ENCODE peak calls at places on chromosomes 1 and 21, in four cellular contexts. One of them, this sample, is unnamed.

GRCh38 chr1:39115271-39116110 is 89.0 kb upstream of the MACF1 start:
- DNase-seq in breast epithelium: no peak
- DNase-seq in stomach: no peak
- DNase-seq in vagina: no peak
- DNase-seq in this sample: no peak

GRCh38 chr1:55288245-55288644 is 73.1 kb upstream of the USP24 start:
- DNase-seq in vagina: no peak
- DNase-seq in stomach: no peak
- DNase-seq in breast epithelium: no peak
- DNase-seq in this sample: peak

GRCh38 chr21:32114434-32115063 is 164.3 kb downstream of the MIS18A start:
- DNase-seq in vagina: no peak
- DNase-seq in breast epithelium: no peak
- DNase-seq in stomach: no peak
- DNase-seq in this sample: no peak

GRCh38 chr1:50915621-50916020 is 44.4 kb downstream of the FAF1 start:
- DNase-seq in vagina: no peak
- DNase-seq in stomach: no peak
- DNase-seq in breast epithelium: no peak
- DNase-seq in this sample: no peak

GRCh38 chr1:63863137-63863536 is 89.3 kb downstream of the ROR1 start:
- DNase-seq in breast epithelium: no peak
- DNase-seq in vagina: no peak
- DNase-seq in stomach: no peak
- DNase-seq in this sample: no peak

GRCh38 chr1:22207605-22208264 is 64.8 kb upstream of the WNT4 start:
- DNase-seq in breast epithelium: no peak
- DNase-seq in stomach: no peak
- DNase-seq in vagina: no peak
- DNase-seq in this sample: no peak

GRCh38 chr1:177256153-177256814 is 85.5 kb downstream of the BRINP2 start:
- DNase-seq in stomach: peak
- DNase-seq in breast epithelium: peak
- DNase-seq in vagina: no peak
- DNase-seq in this sample: peak

GRCh38 chr1:109502368-109502851 is 7.1 kb downstream of the AMIGO1 start:
- DNase-seq in vagina: no peak
- DNase-seq in stomach: no peak
- DNase-seq in breast epithelium: no peak
- DNase-seq in this sample: no peak

GRCh38 chr1:30661311-30661710 is 62.1 kb downstream of the MATN1 start:
- DNase-seq in stomach: no peak
- DNase-seq in vagina: no peak
- DNase-seq in breast epithelium: no peak
- DNase-seq in this sample: no peak

GRCh38 chr1:150507912-150508864 is at the start of gene ECM1:
- DNase-seq in stomach: peak
- DNase-seq in vagina: no peak
- DNase-seq in breast epithelium: no peak
- DNase-seq in this sample: no peak

GRCh38 chr1:228277491-228278431 is 69.9 kb downstream of the OBSCN start:
- DNase-seq in stomach: no peak
- DNase-seq in vagina: no peak
- DNase-seq in breast epithelium: no peak
- DNase-seq in this sample: no peak

GRCh38 chr1:34645109-34645688 is 109.6 kb upstream of the GJB5 start:
- DNase-seq in vagina: no peak
- DNase-seq in stomach: no peak
- DNase-seq in breast epithelium: no peak
- DNase-seq in this sample: no peak

GRCh38 chr1:147534386-147534785 is 6.9 kb upstream of the BCL9 start:
- DNase-seq in stomach: no peak
- DNase-seq in breast epithelium: no peak
- DNase-seq in vagina: no peak
- DNase-seq in this sample: no peak

GRCh38 chr1:34885405-34886247 is 26.1 kb upstream of the SMIM12 start:
- DNase-seq in vagina: no peak
- DNase-seq in breast epithelium: no peak
- DNase-seq in stomach: peak
- DNase-seq in this sample: no peak

GRCh38 chr1:51648180-51649109 is 31.6 kb downstream of the OSBPL9 start:
- DNase-seq in stomach: no peak
- DNase-seq in vagina: no peak
- DNase-seq in breast epithelium: no peak
- DNase-seq in this sample: no peak

GRCh38 chr1:46575778-46576177 is 24.3 kb upstream of the KNCN start:
- DNase-seq in vagina: no peak
- DNase-seq in breast epithelium: no peak
- DNase-seq in stomach: no peak
- DNase-seq in this sample: no peak

GRCh38 chr1:85708826-85709222 is 591 bp upstream of the ZNHIT6 start:
- DNase-seq in breast epithelium: no peak
- DNase-seq in stomach: no peak
- DNase-seq in vagina: no peak
- DNase-seq in this sample: no peak

GRCh38 chr1:7616076-7616833 is 154.8 kb upstream of the VAMP3 start:
- DNase-seq in vagina: no peak
- DNase-seq in breast epithelium: no peak
- DNase-seq in stomach: peak
- DNase-seq in this sample: no peak

GRCh38 chr1:51989582-51990477 is 670 bp downstream of the RAB3B start:
- DNase-seq in breast epithelium: no peak
- DNase-seq in vagina: no peak
- DNase-seq in stomach: no peak
- DNase-seq in this sample: no peak

GRCh38 chr21:31509108-31510017 is 150.1 kb upstream of the SOD1 start:
- DNase-seq in vagina: no peak
- DNase-seq in stomach: no peak
- DNase-seq in breast epithelium: no peak
- DNase-seq in this sample: peak

GRCh38 chr1:45297604-45298356 is 28.9 kb upstream of the HPDL start:
- DNase-seq in breast epithelium: no peak
- DNase-seq in vagina: no peak
- DNase-seq in stomach: no peak
- DNase-seq in this sample: no peak

GRCh38 chr21:31151682-31152081 is 113.4 kb upstream of the KRTAP19-8 start:
- DNase-seq in stomach: no peak
- DNase-seq in vagina: no peak
- DNase-seq in breast epithelium: no peak
- DNase-seq in this sample: no peak

GRCh38 chr1:1264868-1265272 is 8.8 kb downstream of the UBE2J2 start:
- DNase-seq in stomach: no peak
- DNase-seq in breast epithelium: no peak
- DNase-seq in vagina: no peak
- DNase-seq in this sample: no peak

GRCh38 chr1:8047686-8048522 is 21.8 kb upstream of the ERRFI1 start:
- DNase-seq in breast epithelium: no peak
- DNase-seq in vagina: no peak
- DNase-seq in stomach: no peak
- DNase-seq in this sample: no peak

GRCh38 chr1:150192012-150192411 is 42.3 kb downstream of the PLEKHO1 start:
- DNase-seq in vagina: no peak
- DNase-seq in breast epithelium: no peak
- DNase-seq in stomach: no peak
- DNase-seq in this sample: no peak

GRCh38 chr1:18957532-18958295 is 1.2 kb upstream of the IFFO2 start:
- DNase-seq in stomach: no peak
- DNase-seq in vagina: no peak
- DNase-seq in breast epithelium: peak
- DNase-seq in this sample: no peak

GRCh38 chr1:213530607-213531320 is 457.0 kb upstream of the PROX1 start:
- DNase-seq in vagina: no peak
- DNase-seq in stomach: no peak
- DNase-seq in breast epithelium: no peak
- DNase-seq in this sample: no peak

GRCh38 chr1:77230051-77230450 is 10.8 kb upstream of the PIGK start:
- DNase-seq in stomach: no peak
- DNase-seq in vagina: no peak
- DNase-seq in breast epithelium: no peak
- DNase-seq in this sample: no peak

DNA sequence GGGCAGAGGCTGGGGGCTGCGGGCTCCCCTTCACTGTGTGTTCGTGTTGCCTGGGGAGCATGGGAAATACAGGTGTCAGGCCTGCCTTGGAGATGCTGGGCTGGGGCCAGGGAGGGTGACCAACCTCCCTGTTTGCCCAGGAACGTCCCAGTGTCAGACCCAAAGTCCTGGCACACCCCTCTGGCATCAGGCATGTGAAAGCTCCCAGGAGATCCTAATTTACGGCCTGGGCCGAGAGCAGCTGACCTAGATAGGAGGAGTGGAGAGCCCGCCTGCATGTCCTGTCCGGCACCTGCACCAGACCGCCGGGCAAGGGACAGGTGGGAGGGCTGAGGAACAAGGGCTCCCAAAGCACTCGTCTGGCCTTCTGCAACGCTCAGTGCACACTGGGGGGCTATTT is 124.8 kb downstream of the PRDM16 start:
- DNase-seq in vagina: no peak
- DNase-seq in breast epithelium: no peak
- DNase-seq in stomach: no peak
- DNase-seq in this sample: no peak
- TF ChIP-seq POLR2A in vagina: no peak
- TF ChIP-seq POLR2A in breast epithelium: no peak
- TF ChIP-seq POLR2A in stomach: no peak
- TF ChIP-seq POLR2A in this sample: no peak

GRCh38 chr1:220372451-220372850 is 100.2 kb upstream of the RAB3GAP2 start:
- DNase-seq in breast epithelium: no peak
- DNase-seq in stomach: no peak
- DNase-seq in vagina: no peak
- DNase-seq in this sample: no peak

GRCh38 chr1:220371324-220371723 is 99.1 kb upstream of the RAB3GAP2 start:
- DNase-seq in stomach: no peak
- DNase-seq in vagina: no peak
- DNase-seq in breast epithelium: no peak
- DNase-seq in this sample: no peak

GRCh38 chr1:220368352-220369265 is 96.4 kb upstream of the RAB3GAP2 start:
- DNase-seq in stomach: no peak
- DNase-seq in vagina: no peak
- DNase-seq in breast epithelium: no peak
- DNase-seq in this sample: no peak

GRCh38 chr1:220369511-220369910 is 97.3 kb upstream of the RAB3GAP2 start:
- DNase-seq in stomach: no peak
- DNase-seq in breast epithelium: no peak
- DNase-seq in vagina: no peak
- DNase-seq in this sample: no peak

GRCh38 chr1:220370041-220370700 is 97.9 kb upstream of the RAB3GAP2 start:
- DNase-seq in stomach: no peak
- DNase-seq in vagina: no peak
- DNase-seq in breast epithelium: no peak
- DNase-seq in this sample: no peak
- TF ChIP-seq POLR2AphosphoS5 in stomach: no peak
- TF ChIP-seq POLR2AphosphoS5 in vagina: no peak
- TF ChIP-seq POLR2AphosphoS5 in breast epithelium: no peak
- TF ChIP-seq POLR2AphosphoS5 in this sample: no peak

GRCh38 chr1:244861683-244862082 is 2.7 kb downstream of the HNRNPU start:
- DNase-seq in vagina: no peak
- DNase-seq in breast epithelium: no peak
- DNase-seq in stomach: no peak
- DNase-seq in this sample: no peak
- TF ChIP-seq POLR2A in vagina: no peak
- TF ChIP-seq POLR2A in breast epithelium: no peak
- TF ChIP-seq POLR2A in stomach: no peak
- TF ChIP-seq POLR2A in this sample: no peak

GRCh38 chr1:43873851-43874250 is 59.8 kb upstream of the ARTN start:
- DNase-seq in stomach: no peak
- DNase-seq in breast epithelium: no peak
- DNase-seq in vagina: no peak
- DNase-seq in this sample: no peak
- TF ChIP-seq POLR2AphosphoS5 in stomach: no peak
- TF ChIP-seq POLR2AphosphoS5 in breast epithelium: no peak
- TF ChIP-seq POLR2AphosphoS5 in vagina: no peak
- TF ChIP-seq POLR2AphosphoS5 in this sample: no peak

DNA sequence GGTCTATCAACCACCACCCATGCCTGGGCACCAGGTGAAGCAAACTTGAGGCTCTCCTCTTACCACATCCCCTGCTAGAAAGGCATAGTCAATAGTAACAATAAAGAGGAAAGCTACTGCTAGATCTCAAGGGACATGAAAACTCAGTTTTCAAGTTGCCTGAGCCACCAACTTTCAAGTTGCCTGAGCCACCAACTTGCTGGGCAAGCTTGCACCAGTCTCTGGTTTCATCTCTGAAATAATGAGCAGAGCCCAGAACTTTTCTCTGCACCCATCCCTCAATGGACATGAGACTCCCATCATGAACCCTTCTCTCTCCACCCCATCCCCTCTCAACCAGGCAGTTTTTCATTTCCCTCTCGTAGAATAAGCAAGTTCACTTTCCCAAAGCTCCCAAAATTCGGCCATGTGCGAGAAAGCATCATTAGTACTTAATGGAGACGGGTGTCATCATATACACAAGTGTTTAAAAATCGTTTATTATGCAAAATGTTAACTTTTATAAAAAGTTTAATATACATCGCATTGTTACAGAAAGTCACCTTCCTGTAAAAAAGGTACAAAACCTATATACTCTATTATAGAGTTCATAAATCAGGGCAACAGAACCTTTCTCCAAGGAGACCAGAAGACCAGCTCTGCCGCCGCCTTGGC is 1.7 kb downstream of the ID3 start:
- DNase-seq in breast epithelium: no peak
- DNase-seq in stomach: no peak
- DNase-seq in vagina: no peak
- DNase-seq in this sample: no peak
- TF ChIP-seq POLR2A in breast epithelium: no peak
- TF ChIP-seq POLR2A in stomach: no peak
- TF ChIP-seq POLR2A in vagina: no peak
- TF ChIP-seq POLR2A in this sample: no peak

GRCh38 chr1:203556047-203556851 is 62.3 kb downstream of the OPTC start:
- DNase-seq in breast epithelium: no peak
- DNase-seq in vagina: no peak
- DNase-seq in stomach: no peak
- DNase-seq in this sample: no peak
- TF ChIP-seq POLR2AphosphoS5 in breast epithelium: no peak
- TF ChIP-seq POLR2AphosphoS5 in vagina: peak
- TF ChIP-seq POLR2AphosphoS5 in stomach: no peak
- TF ChIP-seq POLR2AphosphoS5 in this sample: no peak

GRCh38 chr1:179871940-179872339 is 5.7 kb downstream of the TOR1AIP2 start:
- DNase-seq in vagina: no peak
- DNase-seq in breast epithelium: no peak
- DNase-seq in stomach: no peak
- DNase-seq in this sample: no peak
- TF ChIP-seq POLR2A in vagina: no peak
- TF ChIP-seq POLR2A in breast epithelium: no peak
- TF ChIP-seq POLR2A in stomach: no peak
- TF ChIP-seq POLR2A in this sample: no peak

This sample was measured in GM12892.